ENCODE peak calls at places on chromosome 17, in seven cellular contexts. S, F, N, Q, R, K and J are unnamed samples. For H3K4me1, the result is how much of the 10 kb centered on the place peaks cover.

GRCh38 chr17:37107406-37108083 is 158.8 kb downstream of the AATF start:
- DNase-seq in F (peak), N (no peak), R (peak), S (peak), K (peak), Q (no peak), J (no peak)

GRCh38 chr17:48601184-48601527 is 3.6 kb downstream of the HOXB6 start:
- DNase-seq in F (no peak), R (no peak), S (no peak), N (no peak), Q (no peak), K (no peak), J (no peak)

GRCh38 chr17:69058165-69058564 is 2.6 kb downstream of the ABCA9 start:
- DNase-seq in N (no peak), Q (no peak), S (no peak), R (no peak), K (peak), F (no peak), J (no peak)

GRCh38 chr17:17349724-17350106 is 46.5 kb downstream of the NT5M start:
- DNase-seq in R (peak), K (no peak), S (no peak), Q (no peak), F (no peak), N (no peak), J (peak)

GRCh38 chr17:80790021-80790765 is 201.4 kb upstream of the CHMP6 start:
- DNase-seq in Q (no peak), R (no peak), S (peak), N (peak), F (peak), K (peak), J (peak)

GRCh38 chr17:49508891-49509587 is 13.9 kb downstream of the NGFR start:
- DNase-seq in S (no peak), N (no peak), R (no peak), K (no peak), F (no peak), Q (no peak), J (no peak)

GRCh38 chr17:41676058-41676419 is 12.6 kb upstream of the EIF1 start:
- DNase-seq in F (no peak), R (no peak), Q (no peak), K (no peak), N (no peak), S (no peak), J (no peak)

GRCh38 chr17:78676415-78677302 is 99.5 kb upstream of the DNAH17 start:
- DNase-seq in F (peak), R (peak), Q (no peak), N (no peak), K (no peak), S (no peak), J (no peak)

GRCh38 chr17:37828313-37829124 is 83.7 kb upstream of the HNF1B start:
- DNase-seq in R (no peak), K (peak), N (no peak), F (no peak), S (peak), Q (no peak), J (no peak)

GRCh38 chr17:41914358-41914766 is 4.4 kb downstream of the ACLY start:
- DNase-seq in F (no peak), K (no peak), S (no peak), R (no peak), N (no peak), Q (no peak), J (no peak)

GRCh38 chr17:15264542-15264941 is 584 bp downstream of the PMP22 start:
- DNase-seq in S (no peak), Q (no peak), F (peak), R (no peak), N (no peak), K (no peak), J (no peak)

GRCh38 chr17:80363518-80364090 is 51.4 kb upstream of the ENDOV start:
- DNase-seq in F (peak), R (peak), Q (no peak), N (no peak), S (no peak), K (no peak), J (no peak)

GRCh38 chr17:11899494-11899893 is 97.8 kb downstream of the ZNF18 start:
- DNase-seq in K (no peak), N (no peak), Q (no peak), R (no peak), F (no peak), S (no peak), J (no peak)

GRCh38 chr17:50094243-50094752 is 853 bp upstream of the PDK2 start:
- DNase-seq in Q (peak), S (peak), K (peak), R (peak), N (peak), F (peak), J (peak)

GRCh38 chr17:4205917-4206316 is 57.9 kb downstream of the ANKFY1 start:
- DNase-seq in K (no peak), S (no peak), R (no peak), F (no peak), N (no peak), Q (no peak), J (no peak)

GRCh38 chr17:42240201-42240600 is 36.0 kb downstream of the STAT5B start:
- DNase-seq in Q (no peak), F (no peak), S (peak), R (no peak), K (no peak), N (no peak), J (no peak)

GRCh38 chr17:64291268-64291851 is 28.3 kb upstream of the TEX2 start:
- DNase-seq in Q (no peak), S (no peak), K (no peak), F (no peak), R (no peak), N (no peak), J (no peak)

GRCh38 chr17:27414271-27414670 is 42.0 kb upstream of the KSR1 start:
- DNase-seq in F (no peak), N (no peak), K (peak), Q (no peak), R (no peak), S (peak), J (no peak)

GRCh38 chr17:14297161-14297851 is 3.6 kb upstream of the HS3ST3B1 start:
- DNase-seq in Q (peak), S (peak), N (peak), K (peak), F (peak), R (peak), J (peak)

GRCh38 chr17:60102632-60103047 is 23.9 kb upstream of the HEATR6 start:
- DNase-seq in F (no peak), S (peak), N (no peak), K (peak), R (peak), Q (no peak), J (no peak)

GRCh38 chr17:16969931-16970906 is 1.7 kb downstream of the TNFRSF13B start:
- DNase-seq in R (no peak), S (no peak), Q (no peak), F (no peak), N (no peak), K (no peak), J (no peak)

GRCh38 chr17:52505601-52506000 is 347.1 kb upstream of the CA10 start:
- DNase-seq in K (no peak), N (no peak), Q (no peak), R (no peak), F (no peak), S (no peak), J (no peak)

GRCh38 chr17:82345151-82345976 is 11.8 kb upstream of the SECTM1 start:
- DNase-seq in F (no peak), K (no peak), Q (no peak), S (no peak), N (no peak), R (no peak), J (no peak)
- H3K4me1 ChIP-seq in F (under half), K (under half), Q (under half), S (under half), N (under half), R (under half), J (under half)

GRCh38 chr17:77556408-77557068 is 402.0 kb upstream of the TNRC6C start:
- DNase-seq in F (no peak), K (no peak), R (no peak), N (no peak), Q (no peak), S (no peak), J (no peak)
- H3K4me3 ChIP-seq in F (no peak), K (no peak), R (no peak), N (no peak), Q (no peak), S (no peak), J (no peak)

GRCh38 chr17:61143026-61143425 is 256.6 kb upstream of the TBX2 start:
- DNase-seq in F (no peak), S (no peak), K (no peak), N (no peak), Q (no peak), R (no peak), J (no peak)
- H3K27ac ChIP-seq in F (no peak), S (no peak), K (no peak), N (no peak), Q (no peak), R (no peak), J (no peak)

GRCh38 chr17:9780552-9780951 is 10.8 kb downstream of the DHRS7C start:
- DNase-seq in R (no peak), S (no peak), N (no peak), K (no peak), Q (no peak), F (no peak), J (no peak)
- H3K4me1 ChIP-seq in R (under half), S (under half), N (under half), K (under half), Q (under half), F (under half), J (under half)

GRCh38 chr17:7626307-7626706 is 1.3 kb downstream of the SAT2 start:
- DNase-seq in R (no peak), F (no peak), K (no peak), Q (no peak), S (no peak), N (no peak), J (no peak)
- H3K4me3 ChIP-seq in R (no peak), F (peak), K (no peak), Q (no peak), S (no peak), N (no peak), J (no peak)

GRCh38 chr17:8629371-8630226 is 926 bp downstream of the MYH10 start:
- DNase-seq in F (peak), Q (no peak), K (peak), N (no peak), S (peak), R (peak), J (no peak)

GRCh38 chr17:8630227-8630801 is at the start of gene MYH10:
- DNase-seq in R (peak), Q (no peak), F (peak), S (no peak), N (peak), K (no peak), J (no peak)

GRCh38 chr17:8632087-8632486 is 1.6 kb upstream of the MYH10 start:
- DNase-seq in Q (no peak), K (no peak), F (no peak), R (no peak), N (no peak), S (no peak), J (no peak)

GRCh38 chr17:8630802-8631553 is 453 bp upstream of the MYH10 start:
- DNase-seq in K (peak), Q (peak), R (peak), S (peak), F (peak), N (peak), J (peak)

GRCh38 chr17:8631554-8631877 is 991 bp upstream of the MYH10 start:
- DNase-seq in N (no peak), K (peak), R (no peak), S (peak), Q (no peak), F (no peak), J (no peak)
- H3K27ac ChIP-seq in N (peak), K (no peak), R (peak), S (no peak), Q (no peak), F (peak), J (no peak)

GRCh38 chr17:31492880-31493655 is 101.6 kb downstream of the RAB11FIP4 start:
- DNase-seq in Q (peak), N (peak), K (peak), R (no peak), S (peak), F (no peak), J (no peak)
- H3K4me1 ChIP-seq in Q (half or more), N (half or more), K (under half), R (under half), S (under half), F (half or more), J (half or more)

GRCh38 chr17:55740515-55741352 is 10.1 kb upstream of the PCTP start:
- DNase-seq in F (no peak), N (no peak), K (no peak), S (no peak), Q (no peak), R (no peak), J (no peak)

GRCh38 chr17:55743103-55743679 is 7.7 kb upstream of the PCTP start:
- DNase-seq in F (peak), R (no peak), N (no peak), S (peak), K (no peak), Q (no peak), J (no peak)

GRCh38 chr17:55745258-55745657 is 5.6 kb upstream of the PCTP start:
- DNase-seq in F (no peak), S (no peak), N (no peak), R (no peak), K (no peak), Q (no peak), J (no peak)

GRCh38 chr17:55741353-55741700 is 9.5 kb upstream of the PCTP start:
- DNase-seq in K (no peak), F (no peak), S (no peak), N (no peak), Q (no peak), R (no peak), J (no peak)

DNA sequence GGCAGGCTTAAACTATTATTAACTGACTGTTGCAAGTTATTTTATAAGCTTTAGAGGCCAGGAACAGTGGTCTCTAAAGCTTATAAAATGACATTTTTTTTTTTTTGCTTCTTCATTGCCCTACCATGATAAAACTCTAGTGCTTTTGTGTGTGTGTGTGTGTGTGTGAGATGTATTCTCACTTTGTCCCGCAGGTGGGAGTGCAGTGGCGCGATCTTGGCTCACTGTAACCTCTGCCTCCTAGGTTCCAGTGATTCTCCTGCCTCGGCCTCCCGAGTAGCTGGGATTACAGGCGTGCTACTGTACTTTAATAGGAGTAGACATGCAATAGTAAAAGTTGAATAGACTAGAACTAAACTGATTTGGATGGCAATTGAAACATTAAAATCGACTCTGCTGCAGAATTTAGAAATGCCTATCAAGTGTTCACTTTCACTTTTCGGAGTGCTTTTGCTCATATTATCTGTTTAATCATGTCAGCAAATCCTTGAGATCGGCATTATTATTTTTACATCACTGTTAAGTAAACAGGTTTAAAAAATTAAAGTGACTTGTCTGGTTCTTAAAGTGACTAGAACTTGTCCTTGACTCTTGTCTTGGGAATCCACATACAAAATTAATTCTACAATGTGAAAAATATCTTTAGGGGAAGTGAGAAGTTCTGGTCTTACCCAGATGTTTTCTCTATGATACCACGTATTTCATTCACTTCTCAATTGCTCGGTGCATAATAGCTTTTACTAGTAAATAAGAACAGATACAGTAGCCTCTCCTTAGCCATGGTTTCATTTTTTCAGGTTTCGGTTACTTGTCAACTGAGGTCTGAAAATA is 8.4 kb upstream of the PCTP start:
- DNase-seq in R (no peak), Q (no peak), N (no peak), F (no peak), S (no peak), K (no peak), J (no peak)
- H3K4me3 ChIP-seq in R (no peak), Q (no peak), N (no peak), F (no peak), S (no peak), K (no peak), J (no peak)